ENCODE peak calls at places on chromosome 7, in seven cellular contexts. W is NCI-H1417 treated with DMSO at 0.1 percent for 48 hours; B is KBM-7; H is SHP77; Z is GM20000; S is stimulated activated CD4-positive, alpha-beta T cell treated with anti-CD3 and anti-CD28 coated beads, Interleukin-2, amount 100 ng/mL, for 4 hours; I is left cardiac atrium. D is an unnamed sample.

GRCh38 chr7:150657526-150657925 is 25.3 kb upstream of the GIMAP6 start:
- DNase-seq in W (no peak), B (no peak), H (no peak), Z (no peak), S (no peak), I (no peak), D (no peak)

GRCh38 chr7:17233643-17234397 is 64.6 kb upstream of the AHR start:
- DNase-seq in W (no peak), B (no peak), H (peak), Z (peak), S (peak), I (no peak), D (peak)

GRCh38 chr7:105014725-105015630 is 973 bp downstream of the KMT2E start:
- DNase-seq in W (no peak), B (peak), H (no peak), Z (peak), S (peak), I (peak), D (peak)

GRCh38 chr7:149714081-149714909 is 59.1 kb downstream of the ZNF467 start:
- DNase-seq in W (peak), B (peak), H (peak), Z (peak), S (peak), I (peak), D (peak)

GRCh38 chr7:128835231-128835751 is 5.1 kb downstream of the FLNC start:
- DNase-seq in W (no peak), B (no peak), H (no peak), Z (no peak), S (no peak), I (no peak), D (no peak)

GRCh38 chr7:44617225-44617885 is 10.9 kb downstream of the OGDH start:
- DNase-seq in W (no peak), B (no peak), H (no peak), Z (peak), S (no peak), I (no peak), D (no peak)

GRCh38 chr7:29588900-29589696 is 25.5 kb downstream of the PRR15 start:
- DNase-seq in W (no peak), B (peak), H (peak), Z (peak), S (no peak), I (no peak), D (peak)

GRCh38 chr7:46559194-46559576 is 638.1 kb upstream of the IGFBP3 start:
- DNase-seq in W (no peak), B (no peak), H (no peak), Z (no peak), S (no peak), I (no peak), D (no peak)

GRCh38 chr7:43318188-43318587 is 205.7 kb downstream of the HECW1 start:
- DNase-seq in W (no peak), B (no peak), H (no peak), Z (no peak), S (no peak), I (no peak), D (no peak)

GRCh38 chr7:80593869-80594587 is 44.4 kb upstream of the CD36 start:
- DNase-seq in W (no peak), B (no peak), H (no peak), Z (no peak), S (no peak), I (no peak), D (no peak)

GRCh38 chr7:117872565-117873055 is 631 bp downstream of the CTTNBP2 start:
- DNase-seq in W (no peak), B (peak), H (no peak), Z (peak), S (no peak), I (peak), D (no peak)

GRCh38 chr7:32119790-32120196 is 49.6 kb upstream of the PDE1C start:
- DNase-seq in W (no peak), B (no peak), H (no peak), Z (no peak), S (no peak), I (no peak), D (no peak)

GRCh38 chr7:66948480-66949109 is 27.6 kb downstream of the TMEM248 start:
- DNase-seq in W (no peak), B (no peak), H (no peak), Z (no peak), S (no peak), I (no peak), D (no peak)

GRCh38 chr7:34107306-34107705 is 202.0 kb downstream of the BMPER start:
- DNase-seq in W (no peak), B (no peak), H (no peak), Z (no peak), S (no peak), I (no peak), D (no peak)

GRCh38 chr7:94276797-94277196 is 117.9 kb upstream of the COL1A2 start:
- DNase-seq in W (peak), B (no peak), H (no peak), Z (peak), S (no peak), I (no peak), D (no peak)

GRCh38 chr7:27191716-27192545 is 6.9 kb upstream of the HOXA11 start:
- DNase-seq in W (no peak), B (no peak), H (no peak), Z (no peak), S (no peak), I (no peak), D (no peak)

GRCh38 chr7:134891262-134892001 is 94.9 kb upstream of the AGBL3 start:
- DNase-seq in W (peak), B (no peak), H (peak), Z (no peak), S (no peak), I (peak), D (no peak)

GRCh38 chr7:1950066-1950622 is 280.1 kb downstream of the ELFN1 start:
- DNase-seq in W (no peak), B (no peak), H (no peak), Z (no peak), S (no peak), I (peak), D (no peak)

GRCh38 chr7:29748286-29749099 is 57.8 kb upstream of the WIPF3 start:
- DNase-seq in W (peak), B (peak), H (peak), Z (no peak), S (no peak), I (no peak), D (no peak)

GRCh38 chr7:142717453-142717852 is 31.8 kb upstream of the PRSS1 start:
- DNase-seq in W (no peak), B (peak), H (no peak), Z (no peak), S (no peak), I (no peak), D (peak)

GRCh38 chr7:34756691-34757090 is 98.7 kb downstream of the NPSR1 start:
- DNase-seq in W (peak), B (no peak), H (no peak), Z (no peak), S (no peak), I (no peak), D (no peak)

GRCh38 chr7:46651561-46652088 is 730.6 kb upstream of the IGFBP3 start:
- DNase-seq in W (no peak), B (no peak), H (no peak), Z (no peak), S (no peak), I (no peak), D (no peak)

GRCh38 chr7:48384180-48384752 is 213.0 kb downstream of the ABCA13 start:
- DNase-seq in W (no peak), B (no peak), H (no peak), Z (no peak), S (no peak), I (no peak), D (no peak)

GRCh38 chr7:2151235-2151634 is 81.5 kb downstream of the MAD1L1 start:
- DNase-seq in W (no peak), B (no peak), H (no peak), Z (no peak), S (no peak), I (no peak), D (no peak)